ENCODE peak calls at places on chromosomes 12 and 14, in nine cellular contexts. Z, T, C, K, P, H, V, M and B are unnamed samples.

GRCh38 chr14:33457021-33457420 is 493.9 kb downstream of the EGLN3 start:
- DNase-seq in V (no peak), K (no peak), Z (no peak), H (no peak), C (no peak), T (no peak), M (no peak), P (no peak), B (no peak)

GRCh38 chr14:27587103-27587502 is 989.3 kb upstream of the NOVA1 start:
- DNase-seq in Z (no peak), M (no peak), H (no peak), K (no peak), T (no peak), V (no peak), C (no peak), P (no peak), B (no peak)

GRCh38 chr12:123816896-123817537 is 54.9 kb downstream of the DNAH10 start:
- DNase-seq in P (no peak), M (no peak), Z (no peak), T (no peak), K (no peak), V (no peak), C (no peak), H (no peak), B (no peak)

GRCh38 chr12:106757623-106758348 is 16.7 kb upstream of the RIC8B start:
- DNase-seq in V (no peak), M (no peak), T (no peak), C (no peak), P (no peak), Z (no peak), H (no peak), K (no peak), B (no peak)

GRCh38 chr12:12741705-12742104 is 24.5 kb downstream of the CDKN1B start:
- DNase-seq in C (no peak), Z (no peak), M (no peak), T (no peak), K (no peak), V (no peak), H (no peak), P (no peak), B (no peak)

GRCh38 chr12:108565976-108566375 is 3.6 kb downstream of the ISCU start:
- DNase-seq in V (no peak), Z (no peak), H (peak), P (peak), K (peak), T (peak), M (peak), C (peak), B (peak)

GRCh38 chr12:6821271-6821673 is 349 bp upstream of the GPR162 start:
- DNase-seq in M (peak), T (peak), H (peak), P (peak), K (no peak), V (peak), Z (no peak), C (peak), B (no peak)

GRCh38 chr12:1766110-1766509 is 54.3 kb upstream of the LRTM2 start:
- DNase-seq in C (no peak), P (no peak), T (no peak), H (no peak), Z (no peak), V (no peak), M (no peak), K (no peak), B (no peak)

GRCh38 chr14:100212476-100213333 is 26.2 kb upstream of the YY1 start:
- DNase-seq in H (no peak), P (no peak), V (no peak), T (no peak), M (no peak), Z (no peak), C (no peak), K (no peak), B (no peak)

GRCh38 chr14:104239866-104240301 is 101.5 kb downstream of the KIF26A start:
- DNase-seq in V (no peak), K (no peak), Z (no peak), M (no peak), P (peak), T (no peak), H (no peak), C (no peak), B (peak)

GRCh38 chr12:78101181-78101876 is 270.6 kb downstream of the NAV3 start:
- DNase-seq in Z (no peak), T (no peak), M (no peak), P (no peak), H (no peak), V (no peak), K (no peak), C (no peak), B (no peak)

GRCh38 chr12:38610808-38611350 is 294.3 kb downstream of the ALG10B start:
- DNase-seq in Z (no peak), H (no peak), C (no peak), M (no peak), T (no peak), V (no peak), P (no peak), K (no peak), B (no peak)

GRCh38 chr12:49541911-49542505 is 3.2 kb downstream of the KCNH3 start:
- DNase-seq in Z (no peak), C (no peak), V (no peak), T (no peak), M (no peak), H (no peak), K (no peak), P (no peak), B (no peak)

GRCh38 chr12:19183121-19183838 is 53.7 kb downstream of the PLEKHA5 start:
- DNase-seq in C (no peak), T (no peak), Z (no peak), H (no peak), V (no peak), M (no peak), K (no peak), P (no peak), B (no peak)

GRCh38 chr14:32514236-32514635 is 185.1 kb downstream of the AKAP6 start:
- DNase-seq in M (no peak), H (no peak), K (no peak), T (no peak), C (no peak), Z (no peak), P (no peak), V (no peak), B (no peak)

GRCh38 chr14:37587438-37587837 is 7.6 kb downstream of the FOXA1 start:
- DNase-seq in C (no peak), K (no peak), V (no peak), Z (no peak), P (no peak), M (no peak), H (no peak), T (no peak), B (no peak)

GRCh38 chr12:107415066-107415465 is 270.5 kb upstream of the PWP1 start:
- DNase-seq in H (no peak), C (no peak), V (no peak), Z (no peak), M (no peak), P (no peak), K (no peak), T (no peak), B (no peak)

GRCh38 chr12:60684988-60685655 is 1089.3 kb downstream of the SLC16A7 start:
- DNase-seq in K (no peak), V (no peak), C (no peak), T (no peak), Z (no peak), P (no peak), M (no peak), H (no peak), B (no peak)

GRCh38 chr14:99181246-99181645 is 90.8 kb downstream of the BCL11B start:
- DNase-seq in Z (no peak), M (no peak), H (no peak), V (no peak), T (no peak), K (no peak), C (no peak), P (no peak), B (no peak)

GRCh38 chr14:104536942-104537612 is 42.5 kb upstream of the C14orf180 start:
- DNase-seq in V (no peak), H (no peak), C (no peak), M (peak), Z (no peak), K (no peak), T (no peak), P (no peak), B (no peak)

GRCh38 chr14:102140750-102141145 is 1.1 kb downstream of the WDR20 start:
- DNase-seq in K (no peak), T (no peak), P (no peak), V (no peak), Z (no peak), C (no peak), H (no peak), M (no peak), B (no peak)

GRCh38 chr14:100538566-100539318 is 48.5 kb downstream of the BEGAIN start:
- DNase-seq in V (no peak), H (no peak), M (no peak), Z (no peak), K (no peak), P (peak), T (no peak), C (peak), B (peak)

GRCh38 chr12:25828188-25828587 is 130.3 kb upstream of the RASSF8 start:
- DNase-seq in P (no peak), V (no peak), K (no peak), T (no peak), M (no peak), H (peak), Z (no peak), C (no peak), B (no peak)

GRCh38 chr14:19800282-19801117 is 3.1 kb upstream of the OR4N2 start:
- DNase-seq in V (no peak), P (no peak), H (no peak), K (no peak), T (no peak), C (no peak), M (no peak), Z (no peak), B (no peak)

GRCh38 chr12:48965447-48965846 is 6.1 kb downstream of the WNT10B start:
- DNase-seq in M (no peak), Z (no peak), P (no peak), V (no peak), K (no peak), T (no peak), H (no peak), C (no peak), B (no peak)

GRCh38 chr14:88439088-88439487 is 53.6 kb downstream of the SPATA7 start:
- DNase-seq in Z (no peak), K (no peak), M (no peak), T (no peak), V (no peak), C (no peak), P (no peak), H (no peak), B (no peak)

GRCh38 chr12:112801055-112801454 is 9.5 kb downstream of the RPH3A start:
- DNase-seq in P (no peak), C (no peak), H (no peak), M (no peak), V (no peak), Z (no peak), K (no peak), T (no peak), B (no peak)

GRCh38 chr14:101834387-101835165 is 73.1 kb downstream of the PPP2R5C start:
- DNase-seq in Z (no peak), V (no peak), P (no peak), T (no peak), H (no peak), K (no peak), M (no peak), C (no peak), B (no peak)

GRCh38 chr14:74910556-74910955 is 12.5 kb downstream of the RPS6KL1 start:
- DNase-seq in K (no peak), P (no peak), Z (no peak), C (no peak), H (no peak), T (no peak), M (no peak), V (no peak), B (no peak)

GRCh38 chr14:36519431-36520321 is at the start of gene NKX2-1:
- DNase-seq in K (no peak), T (no peak), V (no peak), H (no peak), M (peak), Z (peak), C (no peak), P (no peak), B (no peak)

GRCh38 chr14:71336488-71337192 is 429.4 kb downstream of the PCNX1 start:
- DNase-seq in K (no peak), Z (no peak), M (no peak), T (no peak), H (no peak), P (no peak), C (no peak), V (no peak), B (no peak)

GRCh38 chr12:108511633-108512540 is 3.2 kb upstream of the FICD start:
- DNase-seq in Z (peak), M (peak), C (peak), T (peak), P (peak), K (peak), V (peak), H (peak), B (no peak)

GRCh38 chr14:52875707-52876106 is 75.1 kb downstream of the FERMT2 start:
- DNase-seq in M (no peak), P (no peak), V (no peak), T (no peak), C (no peak), Z (no peak), K (no peak), H (no peak), B (no peak)

GRCh38 chr14:52877628-52878027 is 73.2 kb downstream of the FERMT2 start:
- DNase-seq in C (no peak), H (no peak), V (no peak), Z (no peak), M (no peak), K (no peak), T (no peak), P (no peak), B (no peak)

GRCh38 chr14:52876806-52877205 is 74.0 kb downstream of the FERMT2 start:
- DNase-seq in K (no peak), H (no peak), T (no peak), P (no peak), V (no peak), C (no peak), M (no peak), Z (no peak), B (no peak)

GRCh38 chr14:52874389-52874788 is 76.5 kb downstream of the FERMT2 start:
- DNase-seq in V (no peak), C (no peak), T (no peak), M (no peak), K (no peak), H (no peak), P (no peak), Z (no peak), B (no peak)

GRCh38 chr14:52876311-52876710 is 74.5 kb downstream of the FERMT2 start:
- DNase-seq in Z (no peak), C (no peak), P (no peak), H (no peak), K (no peak), M (no peak), T (no peak), V (no peak), B (no peak)
- H3K27ac ChIP-seq in Z (no peak), C (no peak), P (no peak), H (no peak), K (no peak), M (no peak), T (no peak), V (no peak), B (no peak)

DNA sequence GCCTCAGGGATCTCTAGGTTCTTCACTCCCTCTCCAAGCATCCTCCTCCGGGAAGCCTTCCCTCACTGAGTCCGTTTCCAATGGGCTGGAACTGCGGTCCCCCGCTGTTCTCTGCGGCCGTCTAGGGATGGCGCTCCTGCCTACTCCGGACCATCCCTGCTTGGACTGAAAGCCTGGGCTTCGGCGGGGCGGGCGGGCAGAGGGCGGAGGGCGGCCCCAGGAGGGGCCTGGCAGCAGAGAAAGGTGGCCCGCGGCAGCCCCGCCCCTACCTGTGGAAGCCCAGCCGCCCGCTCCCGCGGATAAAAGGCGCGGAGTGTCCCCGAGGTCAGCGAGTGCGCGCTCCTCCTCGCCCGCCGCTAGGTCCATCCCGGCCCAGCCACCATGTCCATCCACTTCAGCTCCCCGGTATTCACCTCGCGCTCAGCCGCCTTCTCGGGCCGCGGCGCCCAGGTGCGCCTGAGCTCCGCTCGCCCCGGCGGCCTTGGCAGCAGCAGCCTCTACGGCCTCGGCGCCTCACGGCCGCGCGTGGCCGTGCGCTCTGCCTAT is at the start of gene KRT7:
- DNase-seq in T (no peak), H (no peak), P (no peak), Z (no peak), M (peak), V (no peak), C (no peak), K (no peak), B (no peak)
- H3K4me3 ChIP-seq in T (no peak), H (peak), P (no peak), Z (peak), M (peak), V (no peak), C (no peak), K (no peak), B (no peak)

GRCh38 chr12:3795096-3795799 is 42.3 kb upstream of the CRACR2A start:
- DNase-seq in V (no peak), K (no peak), P (no peak), Z (no peak), M (no peak), C (no peak), H (no peak), T (no peak), B (no peak)

GRCh38 chr12:3791475-3791874 is 38.6 kb upstream of the CRACR2A start:
- DNase-seq in P (no peak), V (no peak), K (no peak), Z (no peak), M (no peak), T (no peak), C (no peak), H (no peak), B (no peak)

GRCh38 chr12:3792623-3793288 is 39.8 kb upstream of the CRACR2A start:
- DNase-seq in H (no peak), V (no peak), P (no peak), T (no peak), M (no peak), Z (no peak), C (no peak), K (no peak), B (peak)

GRCh38 chr12:3797649-3798048 is 44.7 kb upstream of the CRACR2A start:
- DNase-seq in V (no peak), H (no peak), K (no peak), P (no peak), T (no peak), C (no peak), Z (no peak), M (no peak), B (no peak)

DNA sequence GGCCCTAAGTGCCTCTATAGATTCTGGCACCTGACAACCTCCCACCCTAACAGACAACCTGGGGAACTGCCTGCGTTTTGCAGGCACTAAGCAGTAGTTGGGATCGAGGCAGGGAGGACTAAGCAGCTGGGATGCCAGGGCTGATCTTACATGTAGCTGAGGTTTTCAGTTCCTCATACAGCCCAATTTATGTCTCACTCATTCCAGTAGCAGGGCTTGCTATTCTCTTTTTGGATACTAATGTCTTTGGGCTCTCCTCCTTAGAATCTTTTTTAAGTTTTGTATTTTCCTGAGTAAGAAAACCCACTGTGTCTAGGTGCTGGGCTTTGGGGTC is 42.9 kb upstream of the CRACR2A start:
- DNase-seq in Z (no peak), H (no peak), V (no peak), M (no peak), C (no peak), P (no peak), T (no peak), K (no peak), B (no peak)
- H3K27ac ChIP-seq in Z (no peak), H (no peak), V (no peak), M (no peak), C (no peak), P (no peak), T (no peak), K (no peak), B (peak)

DNA sequence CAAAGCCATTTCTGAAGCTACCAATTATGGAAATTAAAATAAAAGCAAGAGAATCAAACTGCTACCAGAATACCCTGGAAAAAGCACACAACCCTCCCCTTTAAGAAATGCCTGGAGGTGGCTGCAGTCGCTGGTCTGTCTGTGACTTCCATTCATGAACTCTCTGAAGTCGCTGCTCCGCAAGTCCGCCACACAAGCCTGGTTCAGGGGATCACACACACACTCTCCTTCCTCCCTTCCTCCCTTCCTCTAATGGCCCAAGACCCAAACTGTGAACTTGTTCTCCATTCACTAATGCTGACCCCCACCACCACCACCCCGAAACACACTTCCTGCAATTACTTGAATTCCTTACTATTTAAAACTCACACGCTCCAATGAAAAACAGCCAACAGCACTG is 974 bp upstream of the LMO3 start:
- DNase-seq in T (no peak), K (no peak), Z (no peak), M (no peak), C (no peak), V (no peak), P (no peak), H (no peak), B (no peak)
- H3K4me3 ChIP-seq in T (peak), K (no peak), Z (peak), M (peak), C (peak), V (no peak), P (peak), H (peak), B (no peak)

GRCh38 chr14:64730681-64731080 is 26.5 kb downstream of the PLEKHG3 start:
- DNase-seq in P (no peak), Z (no peak), C (no peak), H (no peak), V (no peak), M (no peak), K (no peak), T (no peak), B (peak)

GRCh38 chr14:64732066-64732465 is 27.8 kb downstream of the PLEKHG3 start:
- DNase-seq in M (no peak), C (no peak), P (no peak), K (no peak), H (no peak), V (no peak), T (no peak), Z (no peak), B (no peak)

GRCh38 chr14:64732536-64733120 is 28.4 kb downstream of the PLEKHG3 start:
- DNase-seq in Z (no peak), C (no peak), M (no peak), V (no peak), K (no peak), T (no peak), P (no peak), H (no peak), B (peak)

GRCh38 chr14:64730061-64730440 is 25.8 kb downstream of the PLEKHG3 start:
- DNase-seq in T (no peak), Z (no peak), C (no peak), K (no peak), M (no peak), H (no peak), V (no peak), P (no peak), B (no peak)

GRCh38 chr14:64731141-64731581 is 26.9 kb downstream of the PLEKHG3 start:
- DNase-seq in K (no peak), H (no peak), Z (no peak), T (no peak), P (no peak), M (no peak), C (no peak), V (no peak), B (peak)
- H3K27ac ChIP-seq in K (no peak), H (no peak), Z (no peak), T (no peak), P (no peak), M (no peak), C (no peak), V (no peak), B (no peak)

DNA sequence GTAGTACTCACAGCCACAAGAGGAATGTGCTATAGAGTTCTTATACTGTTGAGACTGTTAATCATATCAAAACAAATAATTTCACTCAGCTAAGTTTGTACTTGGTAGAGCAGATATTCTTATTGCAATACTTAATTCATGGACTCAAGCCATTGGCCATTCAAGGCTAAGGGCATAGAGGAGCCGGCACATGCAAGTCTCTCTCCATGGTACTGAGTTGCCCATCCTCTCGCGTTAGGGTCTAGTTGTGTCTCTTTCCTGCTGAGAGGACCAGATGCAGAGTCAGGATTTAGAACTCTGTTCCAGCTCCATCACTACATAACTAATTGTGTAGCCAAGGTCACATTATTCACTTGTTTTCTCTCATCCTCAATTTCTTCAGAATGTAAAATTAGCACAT is 14.4 kb upstream of the TUNAR start:
- DNase-seq in H (no peak), K (no peak), T (no peak), Z (peak), M (no peak), P (no peak), C (no peak), V (no peak), B (no peak)
- H3K4me3 ChIP-seq in H (no peak), K (no peak), T (no peak), Z (no peak), M (no peak), P (no peak), C (no peak), V (no peak), B (no peak)

GRCh38 chr12:65882504-65882903 is 58.2 kb downstream of the HMGA2 start:
- DNase-seq in Z (no peak), H (no peak), T (no peak), V (no peak), P (no peak), M (no peak), K (no peak), C (no peak), B (no peak)
- H3K27ac ChIP-seq in Z (peak), H (peak), T (no peak), V (peak), P (peak), M (no peak), K (no peak), C (peak), B (no peak)